ENCODE peak calls at places on chromosomes 7 and 10, in four cellular contexts. C is HCT116, A is astrocyte, I is K562. F is an unnamed sample. For H3K79me2, the result is how much of the 10 kb centered on the place peaks cover.

GRCh38 chr10:24277771-24278518 is 69.0 kb downstream of the KIAA1217 start:
- DNase-seq in C (no peak), A (peak), I (no peak), F (no peak)

GRCh38 chr7:101549734-101550133 is 79.4 kb downstream of the MYL10 start:
- DNase-seq in A (no peak), C (no peak), I (no peak), F (no peak)

GRCh38 chr7:51123322-51124021 is 193.1 kb downstream of the COBL start:
- DNase-seq in C (peak), I (no peak), A (peak), F (peak)

GRCh38 chr10:76251773-76252617 is 820.6 kb downstream of the LRMDA start:
- DNase-seq in C (no peak), A (peak), I (no peak), F (no peak)

GRCh38 chr10:59283456-59284082 is 78.8 kb downstream of the FAM13C start:
- DNase-seq in C (no peak), A (peak), I (no peak), F (no peak)

GRCh38 chr10:44689368-44689767 is 221.8 kb upstream of the TMEM72 start:
- DNase-seq in C (no peak), A (no peak), I (no peak), F (no peak)

GRCh38 chr7:93948106-93948505 is 26.6 kb downstream of the GNG11 start:
- DNase-seq in A (peak), C (no peak), I (no peak), F (no peak)

GRCh38 chr10:58791137-58791536 is 278.5 kb downstream of the BICC1 start:
- DNase-seq in A (peak), C (no peak), I (no peak), F (peak)

GRCh38 chr10:102335184-102335583 is 60.3 kb upstream of the NFKB2 start:
- DNase-seq in C (no peak), I (no peak), A (no peak), F (no peak)

GRCh38 chr7:147182859-147183258 is 1066.3 kb downstream of the CNTNAP2 start:
- DNase-seq in I (no peak), A (no peak), C (no peak), F (no peak)

GRCh38 chr10:91864744-91865143 is 44.5 kb downstream of the FGFBP3 start:
- DNase-seq in C (no peak), A (peak), I (no peak), F (no peak)

GRCh38 chr10:59831658-59832503 is 74.5 kb downstream of the CCDC6 start:
- DNase-seq in C (no peak), I (peak), A (no peak), F (no peak)

GRCh38 chr10:132570771-132571564 is 33.4 kb downstream of the INPP5A start:
- DNase-seq in I (no peak), C (no peak), A (no peak), F (no peak)

GRCh38 chr7:1931951-1932270 is 261.8 kb downstream of the ELFN1 start:
- DNase-seq in A (no peak), C (no peak), I (no peak), F (no peak)

GRCh38 chr10:116158036-116158435 is 115.0 kb downstream of the GFRA1 start:
- DNase-seq in A (no peak), C (no peak), I (no peak), F (no peak)

GRCh38 chr10:111139567-111139966 is 62.7 kb downstream of the ADRA2A start:
- DNase-seq in A (no peak), I (no peak), C (no peak), F (no peak)

GRCh38 chr7:99106869-99107268 is 37.0 kb downstream of the SMURF1 start:
- DNase-seq in A (peak), I (no peak), C (no peak), F (peak)

GRCh38 chr10:103651783-103652476 is 158.4 kb downstream of the NEURL1 start:
- DNase-seq in I (no peak), C (no peak), A (no peak), F (no peak)

GRCh38 chr10:49000437-49001398 is 61.1 kb upstream of the LRRC18 start:
- DNase-seq in I (no peak), C (no peak), A (no peak), F (no peak)

GRCh38 chr7:7799138-7799537 is 80.7 kb upstream of the RPA3 start:
- DNase-seq in C (no peak), I (no peak), A (no peak), F (peak)

GRCh38 chr7:108181073-108181985 is 51.2 kb upstream of the LAMB4 start:
- DNase-seq in A (peak), I (peak), C (peak), F (peak)

GRCh38 chr10:132487241-132488135 is 50.1 kb upstream of the INPP5A start:
- DNase-seq in A (no peak), C (no peak), I (no peak), F (no peak)

GRCh38 chr7:1668486-1668931 is 1.6 kb upstream of the ELFN1 start:
- DNase-seq in A (no peak), I (no peak), C (no peak), F (peak)

GRCh38 chr10:78333362-78334143 is 299.9 kb downstream of the RPS24 start:
- DNase-seq in A (no peak), C (no peak), I (no peak), F (no peak)

DNA sequence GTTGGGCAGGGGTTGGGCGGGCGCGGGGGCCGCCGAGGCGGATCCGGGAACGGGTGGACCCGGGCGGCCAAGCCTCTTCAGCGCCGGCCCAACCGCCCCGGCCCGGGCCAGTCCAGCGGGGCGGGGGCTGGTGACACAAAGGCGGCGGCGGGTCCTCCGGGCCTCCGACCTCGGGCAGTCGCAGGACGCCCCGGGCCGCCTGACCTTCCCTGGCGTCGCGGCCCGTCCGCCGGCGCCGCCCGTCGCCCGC is 54.2 kb downstream of the METTL2B start:
- DNase-seq in A (no peak), C (no peak), I (no peak), F (no peak)
- H3K27ac ChIP-seq in A (peak), C (peak), I (peak), F (no peak)

GRCh38 chr7:143892527-143893300 is 9.3 kb downstream of the TCAF1 start:
- DNase-seq in C (peak), I (no peak), A (peak), F (no peak)

GRCh38 chr7:143887078-143887477 is 14.9 kb downstream of the TCAF1 start:
- DNase-seq in C (no peak), A (no peak), I (no peak), F (no peak)

GRCh38 chr7:143890558-143890957 is 11.4 kb downstream of the TCAF1 start:
- DNase-seq in C (no peak), A (no peak), I (no peak), F (no peak)

GRCh38 chr7:143889068-143889467 is 12.9 kb downstream of the TCAF1 start:
- DNase-seq in I (no peak), A (no peak), C (no peak), F (no peak)

GRCh38 chr7:143891457-143891856 is 10.5 kb downstream of the TCAF1 start:
- DNase-seq in C (no peak), A (no peak), I (no peak), F (no peak)
- H3K79me2 ChIP-seq in C (half or more), A (half or more), I (half or more), F (under half)

GRCh38 chr10:124450010-124450782 is at the start of gene NKX1-2:
- DNase-seq in C (peak), I (no peak), A (no peak), F (no peak)
- TF ChIP-seq EZH2 in C (no peak), I (no peak), A (peak), F (no peak)

GRCh38 chr7:34135924-34136323 is 230.6 kb downstream of the BMPER start:
- DNase-seq in I (no peak), C (no peak), A (no peak), F (no peak)

GRCh38 chr7:34133356-34133982 is 228.1 kb downstream of the BMPER start:
- DNase-seq in I (no peak), C (no peak), A (peak), F (no peak)

GRCh38 chr7:34131371-34131770 is 226.0 kb downstream of the BMPER start:
- DNase-seq in A (peak), I (no peak), C (no peak), F (no peak)

GRCh38 chr7:34136698-34137097 is 231.4 kb downstream of the BMPER start:
- DNase-seq in A (no peak), C (no peak), I (no peak), F (no peak)

GRCh38 chr7:34133983-34134782 is 228.8 kb downstream of the BMPER start:
- DNase-seq in I (peak), A (peak), C (peak), F (no peak)
- H3K27ac ChIP-seq in I (no peak), A (peak), C (no peak), F (no peak)

GRCh38 chr7:43787771-43788170 is 29.3 kb downstream of the BLVRA start:
- DNase-seq in A (no peak), C (no peak), I (no peak), F (no peak)
- H3K79me2 ChIP-seq in A (under half), C (under half), I (under half), F (under half)

GRCh38 chr10:70284542-70285150 is 842 bp upstream of the NPFFR1 start:
- DNase-seq in C (no peak), A (no peak), I (no peak), F (no peak)

GRCh38 chr10:70286616-70287015 is 2.8 kb upstream of the NPFFR1 start:
- DNase-seq in A (peak), C (no peak), I (no peak), F (no peak)

GRCh38 chr10:70285432-70285831 is 1.6 kb upstream of the NPFFR1 start:
- DNase-seq in I (no peak), A (no peak), C (no peak), F (no peak)

GRCh38 chr10:70283071-70283444 is 746 bp downstream of the NPFFR1 start:
- DNase-seq in C (no peak), I (no peak), A (no peak), F (no peak)

GRCh38 chr10:70283445-70284399 is at the start of gene NPFFR1:
- DNase-seq in A (no peak), C (no peak), I (no peak), F (no peak)
- TF ChIP-seq EZH2 in A (peak), C (no peak), I (peak), F (no peak)

GRCh38 chr7:137933270-137934017 is 68.4 kb downstream of the CREB3L2 start:
- DNase-seq in C (no peak), A (peak), I (peak), F (no peak)
- H3K27ac ChIP-seq in C (no peak), A (peak), I (peak), F (no peak)

DNA sequence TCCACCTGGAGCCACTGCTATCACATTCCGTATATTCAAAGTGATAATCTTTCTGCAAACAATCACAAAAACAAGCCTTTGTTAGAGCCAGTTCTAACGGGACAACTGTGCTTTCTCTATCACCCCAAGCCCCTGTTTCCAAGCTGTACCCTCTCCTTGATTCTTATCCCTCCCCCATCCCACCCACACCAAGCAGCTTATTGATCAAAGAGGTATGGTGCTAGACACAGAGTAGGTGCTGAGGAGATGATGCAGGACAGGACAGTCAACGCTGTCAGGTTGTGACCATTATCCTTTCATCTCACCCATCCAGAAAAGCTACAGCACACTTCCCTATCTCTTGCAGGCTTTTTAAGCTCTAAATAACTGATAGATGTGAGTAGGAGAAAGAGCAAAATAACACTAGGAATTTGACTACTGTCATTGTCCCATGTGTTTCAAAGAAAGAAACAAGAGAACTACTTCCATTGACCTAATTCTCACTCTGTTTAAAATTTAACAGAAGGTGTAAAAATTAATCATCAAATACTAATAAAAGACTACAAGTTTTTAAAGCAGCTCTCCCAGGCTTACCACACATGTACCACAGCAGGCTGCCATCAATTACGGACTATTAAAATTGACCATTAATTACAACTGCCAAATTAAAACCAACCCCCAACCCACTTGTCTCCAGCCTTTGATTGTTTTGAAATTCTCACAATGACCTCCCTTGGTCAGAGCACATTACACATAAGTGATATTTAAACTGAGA is 94.3 kb downstream of the ELAPOR2 start:
- DNase-seq in C (no peak), I (no peak), A (no peak), F (no peak)
- H3K79me2 ChIP-seq in C (under half), I (under half), A (under half), F (under half)

DNA sequence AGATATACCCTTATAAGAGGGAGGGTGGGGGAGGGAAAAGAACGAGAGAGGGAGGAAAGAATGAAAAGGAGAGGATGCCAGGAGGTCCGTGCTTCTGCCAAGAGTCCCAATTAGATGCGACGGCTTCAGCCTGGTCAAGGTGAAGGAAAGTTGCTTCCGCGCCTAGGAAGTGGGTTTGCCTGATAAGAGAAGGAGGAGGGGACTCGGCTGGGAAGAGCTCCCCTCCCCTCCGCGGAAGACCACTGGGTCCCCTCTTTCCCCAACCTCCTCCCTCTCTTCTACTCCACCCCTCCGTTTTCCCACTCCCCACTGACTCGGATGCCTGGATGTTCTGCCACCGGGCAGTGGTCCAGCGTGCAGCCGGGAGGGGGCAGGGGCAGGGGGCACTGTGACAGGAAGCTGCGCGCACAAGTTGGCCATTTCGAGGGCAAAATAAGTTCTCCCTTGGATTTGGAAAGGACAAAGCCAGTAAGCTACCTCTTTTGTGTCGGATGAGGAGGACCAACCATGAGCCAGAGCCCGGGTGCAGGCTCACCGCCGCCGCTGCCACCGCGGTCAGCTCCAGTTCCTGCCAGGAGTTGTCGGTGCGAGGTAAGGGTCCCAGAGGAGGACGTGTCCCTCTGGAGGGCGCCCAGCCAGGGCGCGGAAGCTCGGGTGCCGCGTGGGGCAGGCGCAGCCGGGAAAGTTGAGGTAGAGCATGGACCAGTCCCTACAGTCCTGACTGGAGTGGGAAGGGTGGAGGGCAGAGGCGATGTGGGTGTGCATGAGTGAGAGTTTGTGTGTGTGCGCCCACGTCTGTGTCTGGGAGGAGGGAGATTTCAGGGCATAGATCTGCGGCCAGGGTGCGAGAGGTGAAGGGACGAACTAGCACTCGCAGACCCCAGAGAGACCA is 819 bp downstream of the GRM3 start:
- DNase-seq in C (no peak), I (no peak), A (no peak), F (no peak)
- TF ChIP-seq EZH2 in C (no peak), I (no peak), A (peak), F (no peak)

F was measured in PC-9.